ENCODE peak calls at places on chromosomes 11 and 22, in nine cellular contexts. One of them, this sample, is unnamed.

GRCh38 chr11:1293619-1294015 is 15.8 kb downstream of the TOLLIP start:
- DNase-seq in upper lobe of right lung: peak
- DNase-seq in fibroblast of lung: no peak
- DNase-seq in pancreas: no peak
- DNase-seq in epithelial cell of esophagus: no peak
- DNase-seq in fibroblast of pulmonary artery: no peak
- DNase-seq in heart right ventricle: no peak
- DNase-seq in AG10803: no peak
- DNase-seq in ovary: peak
- DNase-seq in this sample: no peak

GRCh38 chr11:64342869-64343739 is 3.1 kb downstream of the CCDC88B start:
- DNase-seq in upper lobe of right lung: no peak
- DNase-seq in fibroblast of lung: no peak
- DNase-seq in pancreas: no peak
- DNase-seq in epithelial cell of esophagus: no peak
- DNase-seq in fibroblast of pulmonary artery: no peak
- DNase-seq in heart right ventricle: no peak
- DNase-seq in AG10803: no peak
- DNase-seq in ovary: peak
- DNase-seq in this sample: no peak

GRCh38 chr11:47943721-47944554 is 36.4 kb upstream of the PTPRJ start:
- DNase-seq in upper lobe of right lung: peak
- DNase-seq in fibroblast of lung: no peak
- DNase-seq in pancreas: no peak
- DNase-seq in epithelial cell of esophagus: no peak
- DNase-seq in fibroblast of pulmonary artery: no peak
- DNase-seq in heart right ventricle: no peak
- DNase-seq in AG10803: no peak
- DNase-seq in ovary: no peak
- DNase-seq in this sample: peak

GRCh38 chr11:77479746-77480352 is 6.0 kb upstream of the PAK1 start:
- DNase-seq in upper lobe of right lung: no peak
- DNase-seq in fibroblast of lung: no peak
- DNase-seq in pancreas: no peak
- DNase-seq in epithelial cell of esophagus: no peak
- DNase-seq in fibroblast of pulmonary artery: no peak
- DNase-seq in heart right ventricle: no peak
- DNase-seq in AG10803: no peak
- DNase-seq in ovary: no peak
- DNase-seq in this sample: no peak

GRCh38 chr22:29031236-29031982 is 30.2 kb downstream of the C22orf31 start:
- DNase-seq in upper lobe of right lung: peak
- DNase-seq in fibroblast of lung: peak
- DNase-seq in pancreas: peak
- DNase-seq in epithelial cell of esophagus: peak
- DNase-seq in fibroblast of pulmonary artery: peak
- DNase-seq in heart right ventricle: peak
- DNase-seq in AG10803: peak
- DNase-seq in ovary: peak
- DNase-seq in this sample: peak

GRCh38 chr22:28710112-28710888 is 30.7 kb upstream of the TTC28 start:
- DNase-seq in upper lobe of right lung: no peak
- DNase-seq in fibroblast of lung: peak
- DNase-seq in pancreas: no peak
- DNase-seq in epithelial cell of esophagus: peak
- DNase-seq in fibroblast of pulmonary artery: peak
- DNase-seq in heart right ventricle: no peak
- DNase-seq in AG10803: peak
- DNase-seq in ovary: no peak
- DNase-seq in this sample: peak

GRCh38 chr11:116927163-116927772 is 89.8 kb upstream of the APOA1 start:
- DNase-seq in upper lobe of right lung: no peak
- DNase-seq in fibroblast of lung: no peak
- DNase-seq in pancreas: no peak
- DNase-seq in epithelial cell of esophagus: peak
- DNase-seq in fibroblast of pulmonary artery: no peak
- DNase-seq in heart right ventricle: no peak
- DNase-seq in AG10803: no peak
- DNase-seq in ovary: no peak
- DNase-seq in this sample: peak

GRCh38 chr22:20116376-20116950 is 559 bp downstream of the RANBP1 start:
- DNase-seq in upper lobe of right lung: no peak
- DNase-seq in fibroblast of lung: no peak
- DNase-seq in pancreas: peak
- DNase-seq in epithelial cell of esophagus: no peak
- DNase-seq in fibroblast of pulmonary artery: no peak
- DNase-seq in heart right ventricle: peak
- DNase-seq in AG10803: no peak
- DNase-seq in ovary: peak
- DNase-seq in this sample: no peak

GRCh38 chr11:126102436-126102894 is 39.8 kb upstream of the CDON start:
- DNase-seq in upper lobe of right lung: peak
- DNase-seq in fibroblast of lung: peak
- DNase-seq in pancreas: peak
- DNase-seq in epithelial cell of esophagus: no peak
- DNase-seq in fibroblast of pulmonary artery: peak
- DNase-seq in heart right ventricle: peak
- DNase-seq in AG10803: peak
- DNase-seq in ovary: peak
- DNase-seq in this sample: peak

GRCh38 chr11:17066691-17067090 is 10.8 kb downstream of the RPS13 start:
- DNase-seq in upper lobe of right lung: no peak
- DNase-seq in fibroblast of lung: no peak
- DNase-seq in pancreas: no peak
- DNase-seq in epithelial cell of esophagus: no peak
- DNase-seq in fibroblast of pulmonary artery: no peak
- DNase-seq in heart right ventricle: no peak
- DNase-seq in AG10803: no peak
- DNase-seq in ovary: no peak
- DNase-seq in this sample: no peak

GRCh38 chr11:119108151-119108856 is 1.2 kb downstream of the C2CD2L start:
- DNase-seq in upper lobe of right lung: peak
- DNase-seq in fibroblast of lung: no peak
- DNase-seq in pancreas: no peak
- DNase-seq in epithelial cell of esophagus: peak
- DNase-seq in fibroblast of pulmonary artery: peak
- DNase-seq in heart right ventricle: no peak
- DNase-seq in AG10803: peak
- DNase-seq in ovary: no peak
- DNase-seq in this sample: peak

GRCh38 chr22:26823966-26824365 is 166.6 kb downstream of the MIAT start:
- DNase-seq in upper lobe of right lung: no peak
- DNase-seq in fibroblast of lung: no peak
- DNase-seq in pancreas: no peak
- DNase-seq in epithelial cell of esophagus: no peak
- DNase-seq in fibroblast of pulmonary artery: no peak
- DNase-seq in heart right ventricle: no peak
- DNase-seq in AG10803: no peak
- DNase-seq in ovary: no peak
- DNase-seq in this sample: no peak

GRCh38 chr11:64888761-64889511 is 10.5 kb upstream of the EHD1 start:
- DNase-seq in upper lobe of right lung: no peak
- DNase-seq in fibroblast of lung: peak
- DNase-seq in pancreas: no peak
- DNase-seq in epithelial cell of esophagus: no peak
- DNase-seq in fibroblast of pulmonary artery: no peak
- DNase-seq in heart right ventricle: no peak
- DNase-seq in AG10803: no peak
- DNase-seq in ovary: no peak
- DNase-seq in this sample: no peak

GRCh38 chr11:34613015-34613414 is 7.9 kb upstream of the EHF start:
- DNase-seq in upper lobe of right lung: no peak
- DNase-seq in fibroblast of lung: no peak
- DNase-seq in pancreas: no peak
- DNase-seq in epithelial cell of esophagus: no peak
- DNase-seq in fibroblast of pulmonary artery: no peak
- DNase-seq in heart right ventricle: no peak
- DNase-seq in AG10803: no peak
- DNase-seq in ovary: no peak
- DNase-seq in this sample: no peak

DNA sequence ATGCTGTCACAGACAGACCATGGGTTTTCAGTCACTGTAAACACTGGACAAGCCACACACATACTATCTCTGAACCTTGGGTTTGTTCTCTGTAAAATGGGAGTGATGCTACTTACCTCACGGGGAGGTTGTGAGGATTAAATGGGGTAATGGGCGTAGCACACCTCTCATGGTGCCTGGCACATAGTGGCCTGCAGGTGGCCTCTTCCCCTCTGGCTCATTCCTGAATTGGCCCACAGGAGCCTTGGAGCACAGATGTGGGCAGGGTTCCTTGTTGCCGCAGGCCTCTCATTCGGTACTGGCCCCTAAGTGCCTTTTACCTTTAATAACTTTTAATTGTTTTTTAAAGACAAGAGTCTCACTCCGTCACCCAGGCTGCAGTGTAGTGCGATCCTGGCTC is 11.7 kb downstream of the MICAL2 start:
- DNase-seq in upper lobe of right lung: peak
- DNase-seq in fibroblast of lung: no peak
- DNase-seq in pancreas: peak
- DNase-seq in epithelial cell of esophagus: peak
- DNase-seq in fibroblast of pulmonary artery: peak
- DNase-seq in heart right ventricle: no peak
- DNase-seq in AG10803: no peak
- DNase-seq in ovary: no peak
- DNase-seq in this sample: no peak
- TF ChIP-seq CTCF in upper lobe of right lung: peak
- TF ChIP-seq CTCF in fibroblast of lung: peak
- TF ChIP-seq CTCF in pancreas: peak
- TF ChIP-seq CTCF in epithelial cell of esophagus: peak
- TF ChIP-seq CTCF in fibroblast of pulmonary artery: peak
- TF ChIP-seq CTCF in heart right ventricle: peak
- TF ChIP-seq CTCF in AG10803: peak
- TF ChIP-seq CTCF in ovary: no peak
- TF ChIP-seq CTCF in this sample: peak

GRCh38 chr11:36131719-36132349 is 157.4 kb downstream of the COMMD9 start:
- DNase-seq in upper lobe of right lung: no peak
- DNase-seq in fibroblast of lung: no peak
- DNase-seq in pancreas: no peak
- DNase-seq in epithelial cell of esophagus: peak
- DNase-seq in fibroblast of pulmonary artery: peak
- DNase-seq in heart right ventricle: peak
- DNase-seq in AG10803: peak
- DNase-seq in ovary: peak
- DNase-seq in this sample: peak
- TF ChIP-seq CTCF in upper lobe of right lung: peak
- TF ChIP-seq CTCF in fibroblast of lung: peak
- TF ChIP-seq CTCF in pancreas: peak
- TF ChIP-seq CTCF in epithelial cell of esophagus: peak
- TF ChIP-seq CTCF in fibroblast of pulmonary artery: peak
- TF ChIP-seq CTCF in heart right ventricle: peak
- TF ChIP-seq CTCF in AG10803: peak
- TF ChIP-seq CTCF in ovary: peak
- TF ChIP-seq CTCF in this sample: peak

GRCh38 chr22:44970291-44970690 is 39.5 kb downstream of the PHF21B start:
- DNase-seq in upper lobe of right lung: no peak
- DNase-seq in fibroblast of lung: no peak
- DNase-seq in pancreas: no peak
- DNase-seq in epithelial cell of esophagus: no peak
- DNase-seq in fibroblast of pulmonary artery: no peak
- DNase-seq in heart right ventricle: no peak
- DNase-seq in AG10803: no peak
- DNase-seq in ovary: no peak
- DNase-seq in this sample: no peak

GRCh38 chr22:44965171-44965570 is 44.6 kb downstream of the PHF21B start:
- DNase-seq in upper lobe of right lung: no peak
- DNase-seq in fibroblast of lung: no peak
- DNase-seq in pancreas: no peak
- DNase-seq in epithelial cell of esophagus: no peak
- DNase-seq in fibroblast of pulmonary artery: no peak
- DNase-seq in heart right ventricle: no peak
- DNase-seq in AG10803: no peak
- DNase-seq in ovary: no peak
- DNase-seq in this sample: no peak

GRCh38 chr22:44969817-44970216 is 40.0 kb downstream of the PHF21B start:
- DNase-seq in upper lobe of right lung: no peak
- DNase-seq in fibroblast of lung: no peak
- DNase-seq in pancreas: no peak
- DNase-seq in epithelial cell of esophagus: no peak
- DNase-seq in fibroblast of pulmonary artery: no peak
- DNase-seq in heart right ventricle: no peak
- DNase-seq in AG10803: no peak
- DNase-seq in ovary: no peak
- DNase-seq in this sample: no peak

GRCh38 chr22:44971651-44972362 is 38.0 kb downstream of the PHF21B start:
- DNase-seq in upper lobe of right lung: no peak
- DNase-seq in fibroblast of lung: no peak
- DNase-seq in pancreas: no peak
- DNase-seq in epithelial cell of esophagus: peak
- DNase-seq in fibroblast of pulmonary artery: no peak
- DNase-seq in heart right ventricle: no peak
- DNase-seq in AG10803: no peak
- DNase-seq in ovary: no peak
- DNase-seq in this sample: no peak

DNA sequence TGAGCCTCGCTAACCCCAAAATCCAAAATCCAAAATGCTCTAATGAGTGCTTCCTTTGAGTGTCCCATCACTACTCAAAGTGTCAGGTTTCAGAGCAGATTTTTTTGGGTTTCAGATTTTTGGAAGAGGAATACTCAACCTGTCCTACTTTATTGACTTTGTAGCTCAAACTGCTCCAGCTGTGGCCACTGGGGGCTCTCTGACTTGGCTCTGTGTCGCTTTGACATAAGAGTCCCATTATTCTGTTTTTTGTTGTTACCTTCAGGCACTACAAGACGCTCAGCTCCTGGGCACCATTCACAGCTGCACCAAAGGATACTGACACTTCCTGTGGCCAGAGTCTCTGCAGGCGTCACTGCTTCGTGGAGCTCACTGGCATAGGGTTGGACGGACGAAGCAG is 41.1 kb downstream of the PHF21B start:
- DNase-seq in upper lobe of right lung: no peak
- DNase-seq in fibroblast of lung: no peak
- DNase-seq in pancreas: no peak
- DNase-seq in epithelial cell of esophagus: no peak
- DNase-seq in fibroblast of pulmonary artery: no peak
- DNase-seq in heart right ventricle: no peak
- DNase-seq in AG10803: no peak
- DNase-seq in ovary: no peak
- DNase-seq in this sample: peak
- TF ChIP-seq CTCF in upper lobe of right lung: no peak
- TF ChIP-seq CTCF in fibroblast of lung: no peak
- TF ChIP-seq CTCF in pancreas: no peak
- TF ChIP-seq CTCF in epithelial cell of esophagus: peak
- TF ChIP-seq CTCF in fibroblast of pulmonary artery: no peak
- TF ChIP-seq CTCF in heart right ventricle: no peak
- TF ChIP-seq CTCF in AG10803: no peak
- TF ChIP-seq CTCF in ovary: no peak
- TF ChIP-seq CTCF in this sample: peak

DNA sequence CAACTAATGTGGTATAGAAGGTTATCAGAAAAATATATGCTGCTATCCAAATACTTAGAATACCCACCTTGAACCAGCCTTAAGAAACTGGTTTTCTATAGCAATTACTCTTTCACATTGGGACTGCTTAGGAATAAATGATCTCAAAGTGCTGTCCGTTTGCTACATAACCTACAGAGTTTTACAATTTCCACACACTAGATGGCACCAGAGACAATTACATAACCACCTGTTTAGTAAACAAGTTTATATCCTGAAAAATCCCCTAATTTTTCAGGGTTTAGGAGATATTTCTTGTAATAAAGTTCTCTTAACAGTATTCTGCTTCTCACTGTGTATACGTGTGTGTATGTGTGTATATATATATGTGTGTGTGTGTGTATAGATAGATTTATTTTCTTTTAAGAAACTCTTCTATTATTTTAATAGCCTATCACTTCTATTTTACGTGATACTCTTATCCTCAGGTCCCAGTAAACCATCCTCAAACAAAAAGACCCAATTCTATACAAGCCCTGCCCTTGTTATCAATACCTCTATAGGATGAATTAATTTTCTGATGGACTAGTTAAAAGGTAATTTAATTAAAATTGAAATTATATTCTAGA is 6.7 kb upstream of the OR5I1 start:
- DNase-seq in upper lobe of right lung: no peak
- DNase-seq in fibroblast of lung: peak
- DNase-seq in pancreas: no peak
- DNase-seq in epithelial cell of esophagus: peak
- DNase-seq in fibroblast of pulmonary artery: peak
- DNase-seq in heart right ventricle: no peak
- DNase-seq in AG10803: peak
- DNase-seq in ovary: no peak
- DNase-seq in this sample: peak
- TF ChIP-seq CTCF in upper lobe of right lung: peak
- TF ChIP-seq CTCF in fibroblast of lung: no peak
- TF ChIP-seq CTCF in pancreas: peak
- TF ChIP-seq CTCF in epithelial cell of esophagus: peak
- TF ChIP-seq CTCF in fibroblast of pulmonary artery: peak
- TF ChIP-seq CTCF in heart right ventricle: peak
- TF ChIP-seq CTCF in AG10803: peak
- TF ChIP-seq CTCF in ovary: no peak
- TF ChIP-seq CTCF in this sample: peak

This sample was measured in choroid plexus epithelial cell.